ENCODE peak calls at places on chromosomes 7 and 10, in ten cellular contexts. Q is SJCRH30; C is brain microvascular endothelial cell; N is CD8-positive, alpha-beta T cell; T is neuronal stem cell; R is tibial artery; J is left ventricle myocardium inferior; U is GM23338; W is H9; A is mammary epithelial cell. L is an unnamed sample.

GRCh38 chr7:69365588-69366241 is 232.6 kb upstream of the AUTS2 start:
- DNase-seq in Q (no peak), C (no peak), N (no peak), T (no peak), R (no peak), J (no peak), U (no peak), W (no peak), A (no peak), L (no peak)

GRCh38 chr10:27911006-27911405 is 87.9 kb downstream of the ODAD2 start:
- DNase-seq in Q (peak), C (no peak), N (no peak), T (no peak), R (no peak), J (no peak), U (no peak), W (no peak), A (no peak), L (no peak)

GRCh38 chr7:17233643-17234397 is 64.6 kb upstream of the AHR start:
- DNase-seq in Q (no peak), C (peak), N (peak), T (no peak), R (no peak), J (no peak), U (no peak), W (no peak), A (no peak), L (no peak)

GRCh38 chr10:29257106-29257783 is 31.6 kb upstream of the LYZL1 start:
- DNase-seq in Q (no peak), C (peak), N (no peak), T (no peak), R (peak), J (peak), U (no peak), W (no peak), A (peak), L (peak)

GRCh38 chr10:103818110-103818509 is 37.3 kb downstream of the SH3PXD2A start:
- DNase-seq in Q (no peak), C (no peak), N (no peak), T (no peak), R (no peak), J (no peak), U (no peak), W (no peak), A (no peak), L (no peak)

GRCh38 chr7:102260856-102261255 is 25.8 kb upstream of the SH2B2 start:
- DNase-seq in Q (peak), C (peak), N (no peak), T (no peak), R (no peak), J (peak), U (peak), W (no peak), A (no peak), L (no peak)

GRCh38 chr10:60139798-60140566 is 233.6 kb upstream of the CCDC6 start:
- DNase-seq in Q (no peak), C (peak), N (no peak), T (peak), R (no peak), J (no peak), U (peak), W (peak), A (peak), L (peak)

GRCh38 chr10:121079226-121079625 is 228.1 kb downstream of the WDR11 start:
- DNase-seq in Q (peak), C (no peak), N (no peak), T (no peak), R (no peak), J (no peak), U (no peak), W (no peak), A (no peak), L (no peak)

GRCh38 chr7:109549461-109549860 is 979.8 kb downstream of the DNAJB9 start:
- DNase-seq in Q (no peak), C (no peak), N (no peak), T (no peak), R (no peak), J (no peak), U (no peak), W (no peak), A (no peak), L (no peak)

GRCh38 chr7:38465946-38466345 is 165.2 kb downstream of the AMPH start:
- DNase-seq in Q (no peak), C (peak), N (no peak), T (no peak), R (no peak), J (no peak), U (no peak), W (no peak), A (no peak), L (no peak)
- H3K27ac ChIP-seq in Q (no peak), C (no peak), N (no peak), T (no peak), R (no peak), J (no peak), U (no peak), W (no peak), A (no peak), L (no peak)

GRCh38 chr7:107613948-107614347 is 33.9 kb downstream of the BCAP29 start:
- DNase-seq in Q (no peak), C (no peak), N (no peak), T (no peak), R (no peak), J (no peak), U (no peak), W (no peak), A (no peak), L (no peak)
- H3K27ac ChIP-seq in Q (no peak), C (no peak), N (no peak), T (no peak), R (no peak), J (peak), U (no peak), W (no peak), A (no peak), L (peak)

GRCh38 chr10:119500138-119500795 is 42.3 kb downstream of the RGS10 start:
- DNase-seq in Q (no peak), C (no peak), N (no peak), T (no peak), R (no peak), J (no peak), U (no peak), W (no peak), A (no peak), L (no peak)
- H3K27ac ChIP-seq in Q (no peak), C (no peak), N (peak), T (no peak), R (no peak), J (no peak), U (no peak), W (no peak), A (no peak), L (no peak)

DNA sequence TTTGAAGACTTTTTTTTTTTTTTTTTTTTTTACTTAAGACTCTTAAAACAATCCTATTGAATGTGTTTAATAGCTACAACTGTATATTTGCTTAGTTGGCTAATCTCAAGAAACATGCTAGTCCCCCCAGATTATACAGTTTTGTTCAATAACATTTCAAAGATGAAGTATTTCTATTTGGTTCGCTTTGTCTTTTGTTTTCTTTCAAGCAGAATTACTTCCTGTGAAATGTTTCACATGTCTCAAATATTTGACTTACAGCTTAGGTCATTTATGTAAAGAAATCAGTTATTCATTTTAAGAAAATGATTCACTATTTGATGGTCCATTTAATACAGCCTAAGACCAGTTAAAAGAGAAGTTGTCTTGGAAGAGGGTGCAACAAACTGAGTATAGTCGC is 12.8 kb upstream of the LAMB1 start:
- DNase-seq in Q (no peak), C (no peak), N (no peak), T (no peak), R (no peak), J (no peak), U (no peak), W (no peak), A (no peak), L (no peak)
- H3K27ac ChIP-seq in Q (no peak), C (peak), N (no peak), T (no peak), R (no peak), J (no peak), U (no peak), W (no peak), A (no peak), L (no peak)

DNA sequence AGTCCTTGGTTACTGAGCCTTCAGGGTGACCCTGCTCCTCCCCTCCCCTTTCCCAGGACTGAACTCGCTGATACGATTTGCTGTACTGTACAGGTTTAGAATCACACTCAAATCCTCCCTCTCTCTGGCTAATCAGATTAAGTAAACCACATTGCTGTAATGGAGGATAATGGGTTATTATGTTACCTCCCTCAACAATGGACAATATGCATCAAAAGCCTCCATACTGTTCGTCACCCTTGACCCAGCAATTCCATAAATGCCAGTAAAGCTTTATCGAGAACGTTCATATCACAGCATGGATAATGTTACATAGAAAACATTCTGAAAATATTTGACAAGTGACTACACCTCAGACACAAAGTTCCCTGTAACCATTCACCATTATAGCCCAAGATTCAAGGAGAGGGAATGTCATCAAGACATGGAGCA is 61.7 kb downstream of the FAM107B start:
- DNase-seq in Q (peak), C (peak), N (no peak), T (no peak), R (no peak), J (no peak), U (no peak), W (no peak), A (no peak), L (no peak)
- H3K27ac ChIP-seq in Q (no peak), C (peak), N (no peak), T (no peak), R (no peak), J (no peak), U (no peak), W (no peak), A (no peak), L (no peak)

GRCh38 chr7:2074694-2075093 is 158.1 kb downstream of the MAD1L1 start:
- DNase-seq in Q (no peak), C (no peak), N (no peak), T (no peak), R (no peak), J (no peak), U (no peak), W (no peak), A (no peak), L (no peak)
- H3K27ac ChIP-seq in Q (no peak), C (no peak), N (no peak), T (no peak), R (no peak), J (no peak), U (no peak), W (no peak), A (no peak), L (no peak)

GRCh38 chr10:133085251-133086125 is 2.2 kb upstream of the ADGRA1 start:
- DNase-seq in Q (no peak), C (no peak), N (no peak), T (no peak), R (no peak), J (no peak), U (no peak), W (no peak), A (no peak), L (no peak)

GRCh38 chr10:133082685-133083421 is 4.9 kb upstream of the ADGRA1 start:
- DNase-seq in Q (no peak), C (no peak), N (no peak), T (no peak), R (no peak), J (no peak), U (no peak), W (no peak), A (no peak), L (no peak)

GRCh38 chr10:133083422-133084100 is 4.2 kb upstream of the ADGRA1 start:
- DNase-seq in Q (no peak), C (no peak), N (no peak), T (no peak), R (no peak), J (no peak), U (no peak), W (no peak), A (no peak), L (no peak)

GRCh38 chr10:133086247-133086646 is 1.5 kb upstream of the ADGRA1 start:
- DNase-seq in Q (no peak), C (no peak), N (no peak), T (no peak), R (no peak), J (no peak), U (no peak), W (no peak), A (no peak), L (no peak)

DNA sequence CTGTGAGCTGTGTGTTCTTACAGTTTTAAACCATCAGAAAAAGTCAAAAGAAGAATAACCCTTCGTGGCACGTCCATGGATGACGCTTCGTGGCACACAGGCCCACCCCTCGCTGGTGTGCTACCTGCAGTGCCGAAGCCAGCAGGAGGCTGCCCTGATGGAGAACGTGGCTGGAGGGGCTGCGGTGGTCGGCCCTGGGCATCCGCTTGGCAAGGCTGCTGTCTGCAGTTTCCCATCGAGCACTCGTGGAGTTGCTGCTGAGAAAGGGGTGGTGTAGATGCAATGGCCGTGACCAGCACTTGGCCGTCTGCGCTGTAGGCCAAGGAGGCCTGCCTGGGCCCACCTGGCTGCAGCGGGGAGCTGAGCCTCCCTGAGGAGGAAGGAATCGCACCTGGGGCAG is 3.2 kb upstream of the ADGRA1 start:
- DNase-seq in Q (no peak), C (no peak), N (no peak), T (no peak), R (no peak), J (no peak), U (no peak), W (no peak), A (no peak), L (no peak)
- H3K27ac ChIP-seq in Q (no peak), C (no peak), N (no peak), T (no peak), R (no peak), J (no peak), U (no peak), W (no peak), A (no peak), L (no peak)

GRCh38 chr10:4352566-4352961 is 473.4 kb upstream of the AKR1E2 start:
- DNase-seq in Q (no peak), C (no peak), N (no peak), T (no peak), R (peak), J (peak), U (no peak), W (no peak), A (no peak), L (peak)
- H3K27ac ChIP-seq in Q (no peak), C (no peak), N (no peak), T (no peak), R (peak), J (peak), U (no peak), W (no peak), A (no peak), L (no peak)

GRCh38 chr10:129963831-129964501 is at the start of gene EBF3:
- DNase-seq in Q (peak), C (peak), N (peak), T (peak), R (peak), J (peak), U (peak), W (peak), A (peak), L (peak)
- H3K27ac ChIP-seq in Q (peak), C (no peak), N (no peak), T (no peak), R (peak), J (peak), U (no peak), W (no peak), A (no peak), L (peak)